ENCODE peak calls at places on chromosomes 5 and 9, in four cellular contexts. One of them, this sample, is unnamed.

GRCh38 chr5:128349044-128349629 is 188.9 kb downstream of the FBN2 start:
- DNase-seq in IMR-90: peak
- DNase-seq in endothelial cell of umbilical vein: no peak
- DNase-seq in GM12878: no peak
- DNase-seq in this sample: no peak

GRCh38 chr9:111744363-111744762 is 50.4 kb downstream of the SHOC1 start:
- DNase-seq in IMR-90: no peak
- DNase-seq in endothelial cell of umbilical vein: no peak
- DNase-seq in GM12878: no peak
- DNase-seq in this sample: no peak

GRCh38 chr9:137551656-137552534 is at the start of gene MRPL41:
- DNase-seq in IMR-90: peak
- DNase-seq in endothelial cell of umbilical vein: peak
- DNase-seq in GM12878: peak
- DNase-seq in this sample: peak

GRCh38 chr5:149301744-149302380 is 30.2 kb downstream of the AFAP1L1 start:
- DNase-seq in IMR-90: peak
- DNase-seq in endothelial cell of umbilical vein: no peak
- DNase-seq in GM12878: no peak
- DNase-seq in this sample: no peak

GRCh38 chr9:128899566-128900322 is 17.8 kb downstream of the LRRC8A start:
- DNase-seq in IMR-90: no peak
- DNase-seq in endothelial cell of umbilical vein: no peak
- DNase-seq in GM12878: no peak
- DNase-seq in this sample: no peak

GRCh38 chr9:128007566-128008138 is 26.9 kb upstream of the EEIG1 start:
- DNase-seq in IMR-90: peak
- DNase-seq in endothelial cell of umbilical vein: peak
- DNase-seq in GM12878: peak
- DNase-seq in this sample: peak

GRCh38 chr9:33164138-33164809 is 2.9 kb downstream of the B4GALT1 start:
- DNase-seq in IMR-90: no peak
- DNase-seq in endothelial cell of umbilical vein: no peak
- DNase-seq in GM12878: no peak
- DNase-seq in this sample: no peak

GRCh38 chr9:87944096-87944495 is 26.3 kb downstream of the SPATA31C1 start:
- DNase-seq in IMR-90: no peak
- DNase-seq in endothelial cell of umbilical vein: no peak
- DNase-seq in GM12878: no peak
- DNase-seq in this sample: no peak

GRCh38 chr9:33498387-33498786 is 24.7 kb upstream of the NOL6 start:
- DNase-seq in IMR-90: peak
- DNase-seq in endothelial cell of umbilical vein: peak
- DNase-seq in GM12878: no peak
- DNase-seq in this sample: no peak

GRCh38 chr5:126471875-126472537 is 48.8 kb downstream of the GRAMD2B start:
- DNase-seq in IMR-90: peak
- DNase-seq in endothelial cell of umbilical vein: peak
- DNase-seq in GM12878: no peak
- DNase-seq in this sample: no peak

GRCh38 chr5:100902406-100903035 is 561 bp downstream of the ST8SIA4 start:
- DNase-seq in IMR-90: no peak
- DNase-seq in endothelial cell of umbilical vein: peak
- DNase-seq in GM12878: no peak
- DNase-seq in this sample: no peak

GRCh38 chr5:82591021-82591515 is 312.9 kb upstream of the RPS23 start:
- DNase-seq in IMR-90: no peak
- DNase-seq in endothelial cell of umbilical vein: no peak
- DNase-seq in GM12878: no peak
- DNase-seq in this sample: no peak

GRCh38 chr9:30058463-30058862 is 2326.0 kb upstream of the ACO1 start:
- DNase-seq in IMR-90: no peak
- DNase-seq in endothelial cell of umbilical vein: no peak
- DNase-seq in GM12878: no peak
- DNase-seq in this sample: no peak

GRCh38 chr5:76737131-76737556 is 21.2 kb downstream of the F2R start:
- DNase-seq in IMR-90: no peak
- DNase-seq in endothelial cell of umbilical vein: peak
- DNase-seq in GM12878: peak
- DNase-seq in this sample: peak

GRCh38 chr9:123072407-123072995 is 39.0 kb downstream of the GPR21 start:
- DNase-seq in IMR-90: no peak
- DNase-seq in endothelial cell of umbilical vein: no peak
- DNase-seq in GM12878: no peak
- DNase-seq in this sample: no peak

GRCh38 chr5:159640921-159641320 is 275.4 kb upstream of the ADRA1B start:
- DNase-seq in IMR-90: no peak
- DNase-seq in endothelial cell of umbilical vein: no peak
- DNase-seq in GM12878: no peak
- DNase-seq in this sample: no peak

GRCh38 chr9:105854783-105855709 is 160.7 kb downstream of the TMEM38B start:
- DNase-seq in IMR-90: no peak
- DNase-seq in endothelial cell of umbilical vein: no peak
- DNase-seq in GM12878: no peak
- DNase-seq in this sample: no peak

GRCh38 chr5:177393990-177394389 is 6.5 kb downstream of the PFN3 start:
- DNase-seq in IMR-90: no peak
- DNase-seq in endothelial cell of umbilical vein: no peak
- DNase-seq in GM12878: no peak
- DNase-seq in this sample: no peak

GRCh38 chr9:122807271-122807900 is 7.5 kb downstream of the OR1K1 start:
- DNase-seq in IMR-90: peak
- DNase-seq in endothelial cell of umbilical vein: no peak
- DNase-seq in GM12878: no peak
- DNase-seq in this sample: no peak

GRCh38 chr5:33235824-33236223 is 204.9 kb upstream of the TARS1 start:
- DNase-seq in IMR-90: no peak
- DNase-seq in endothelial cell of umbilical vein: no peak
- DNase-seq in GM12878: peak
- DNase-seq in this sample: no peak
- TF ChIP-seq FOS in IMR-90: no peak
- TF ChIP-seq FOS in endothelial cell of umbilical vein: no peak
- TF ChIP-seq FOS in GM12878: no peak
- TF ChIP-seq FOS in this sample: no peak

GRCh38 chr5:67530609-67531255 is 334.1 kb upstream of the CD180 start:
- DNase-seq in IMR-90: no peak
- DNase-seq in endothelial cell of umbilical vein: no peak
- DNase-seq in GM12878: no peak
- DNase-seq in this sample: no peak
- TF ChIP-seq FOS in IMR-90: no peak
- TF ChIP-seq FOS in endothelial cell of umbilical vein: no peak
- TF ChIP-seq FOS in GM12878: no peak
- TF ChIP-seq FOS in this sample: no peak

GRCh38 chr5:66169534-66169933 is 25.4 kb downstream of the SREK1 start:
- DNase-seq in IMR-90: peak
- DNase-seq in endothelial cell of umbilical vein: no peak
- DNase-seq in GM12878: no peak
- DNase-seq in this sample: no peak

GRCh38 chr5:66171349-66172344 is 27.5 kb downstream of the SREK1 start:
- DNase-seq in IMR-90: peak
- DNase-seq in endothelial cell of umbilical vein: peak
- DNase-seq in GM12878: no peak
- DNase-seq in this sample: peak

GRCh38 chr5:66170196-66170919 is 26.3 kb downstream of the SREK1 start:
- DNase-seq in IMR-90: no peak
- DNase-seq in endothelial cell of umbilical vein: no peak
- DNase-seq in GM12878: no peak
- DNase-seq in this sample: no peak

GRCh38 chr5:66178799-66179198 is 34.7 kb downstream of the SREK1 start:
- DNase-seq in IMR-90: no peak
- DNase-seq in endothelial cell of umbilical vein: no peak
- DNase-seq in GM12878: no peak
- DNase-seq in this sample: no peak

DNA sequence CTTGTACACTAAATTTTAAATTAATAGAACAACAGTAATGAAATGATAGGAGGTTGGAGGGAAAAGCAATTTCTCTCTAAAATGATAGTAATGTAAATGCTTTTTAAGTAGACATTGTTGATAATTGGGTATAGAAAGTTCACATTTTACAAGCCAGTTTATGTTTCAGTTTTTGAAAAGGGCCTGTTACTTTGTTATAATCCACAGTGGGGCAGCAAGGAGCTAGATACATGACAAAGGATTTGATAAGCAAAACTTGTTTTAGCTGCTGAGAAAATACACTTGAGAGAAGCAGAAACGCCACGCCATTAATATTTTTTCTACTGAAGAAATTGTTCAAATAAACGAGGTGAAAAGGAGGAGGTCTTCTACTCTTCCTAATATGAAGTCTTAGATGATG is 30.2 kb downstream of the SREK1 start:
- DNase-seq in IMR-90: peak
- DNase-seq in endothelial cell of umbilical vein: peak
- DNase-seq in GM12878: no peak
- DNase-seq in this sample: no peak
- TF ChIP-seq FOS in IMR-90: no peak
- TF ChIP-seq FOS in endothelial cell of umbilical vein: no peak
- TF ChIP-seq FOS in GM12878: no peak
- TF ChIP-seq FOS in this sample: no peak

DNA sequence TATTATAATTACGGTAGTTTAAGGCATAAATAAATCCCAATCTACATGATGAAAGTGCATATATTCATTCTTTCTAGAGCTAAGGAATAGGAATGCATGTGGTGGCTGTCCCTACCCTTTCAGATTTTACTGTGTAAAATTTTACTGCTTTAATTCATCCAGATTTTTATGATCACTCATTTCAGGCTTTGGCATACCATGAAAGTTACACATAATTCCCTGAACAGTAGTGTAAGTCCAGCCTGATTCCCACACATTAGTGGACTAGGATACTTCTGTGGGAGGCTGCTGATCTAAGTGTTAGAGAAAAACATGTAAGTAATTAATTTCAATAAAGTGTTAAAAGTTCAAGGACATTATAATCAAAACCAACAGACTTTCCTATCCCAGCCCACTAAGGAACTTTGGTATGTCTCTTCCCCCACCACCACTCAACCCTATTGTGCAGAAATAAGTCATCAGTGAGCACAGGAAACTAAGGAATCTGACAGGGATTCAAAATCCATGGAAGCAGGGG is 83.0 kb downstream of the HINT1 start:
- DNase-seq in IMR-90: no peak
- DNase-seq in endothelial cell of umbilical vein: peak
- DNase-seq in GM12878: no peak
- DNase-seq in this sample: no peak
- TF ChIP-seq FOS in IMR-90: no peak
- TF ChIP-seq FOS in endothelial cell of umbilical vein: no peak
- TF ChIP-seq FOS in GM12878: no peak
- TF ChIP-seq FOS in this sample: no peak

GRCh38 chr5:14557840-14558239 is 23.8 kb upstream of the OTULINL start:
- DNase-seq in IMR-90: no peak
- DNase-seq in endothelial cell of umbilical vein: no peak
- DNase-seq in GM12878: no peak
- DNase-seq in this sample: no peak
- TF ChIP-seq FOS in IMR-90: no peak
- TF ChIP-seq FOS in endothelial cell of umbilical vein: no peak
- TF ChIP-seq FOS in GM12878: no peak
- TF ChIP-seq FOS in this sample: no peak

GRCh38 chr9:130862217-130862616 is 27.2 kb downstream of the ABL1 start:
- DNase-seq in IMR-90: no peak
- DNase-seq in endothelial cell of umbilical vein: no peak
- DNase-seq in GM12878: no peak
- DNase-seq in this sample: no peak
- TF ChIP-seq FOS in IMR-90: no peak
- TF ChIP-seq FOS in endothelial cell of umbilical vein: no peak
- TF ChIP-seq FOS in GM12878: no peak
- TF ChIP-seq FOS in this sample: no peak

DNA sequence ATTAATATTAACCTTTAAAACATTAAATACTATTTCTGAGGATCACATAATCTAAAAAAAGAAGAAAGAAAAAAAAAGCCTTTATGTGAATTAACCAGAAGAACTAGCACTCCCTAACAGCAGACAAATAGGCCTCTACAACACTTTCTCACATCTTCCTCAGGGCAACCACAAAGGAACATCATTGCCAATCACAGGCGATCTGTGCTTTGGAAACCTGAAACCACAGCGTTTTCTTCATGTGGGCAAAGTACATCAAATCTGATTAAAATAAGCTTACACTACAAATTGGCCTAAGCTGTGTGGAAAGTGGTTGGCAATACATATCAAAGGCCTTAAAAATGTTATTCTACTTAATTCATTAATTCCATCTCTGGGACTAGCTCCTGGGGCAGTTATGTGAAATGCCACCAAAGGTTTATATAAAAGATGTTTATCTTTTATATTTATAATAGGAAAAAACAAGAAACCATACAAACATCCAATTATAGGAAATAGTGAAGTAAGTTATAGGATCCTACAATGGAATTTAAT is 184.8 kb upstream of the TBCA start:
- DNase-seq in IMR-90: no peak
- DNase-seq in endothelial cell of umbilical vein: no peak
- DNase-seq in GM12878: no peak
- DNase-seq in this sample: no peak
- TF ChIP-seq FOS in IMR-90: no peak
- TF ChIP-seq FOS in endothelial cell of umbilical vein: no peak
- TF ChIP-seq FOS in GM12878: no peak
- TF ChIP-seq FOS in this sample: no peak